ENCODE peak calls at places on chromosomes 5 and 9, in seven cellular contexts. H, J, W, T, F, G and R are unnamed samples.

GRCh38 chr5:44932922-44933585 is 124.3 kb downstream of the MRPS30 start:
- DNase-seq in H (no peak), J (no peak), W (no peak), T (no peak), F (no peak), G (no peak), R (no peak)

GRCh38 chr5:1330146-1330846 is 14.6 kb downstream of the CLPTM1L start:
- DNase-seq in H (no peak), J (no peak), W (no peak), T (no peak), F (no peak), G (no peak), R (no peak)

GRCh38 chr9:96818535-96818934 is 35.8 kb downstream of the ZNF782 start:
- DNase-seq in H (peak; percentile 20), J (no peak), W (no peak), T (no peak), F (no peak), G (no peak), R (no peak)

GRCh38 chr5:36359267-36359666 is 57.6 kb upstream of the RANBP3L start:
- DNase-seq in H (no peak), J (no peak), W (no peak), T (no peak), F (no peak), G (no peak), R (no peak)

GRCh38 chr9:13001989-13002580 is 227.3 kb downstream of the LURAP1L start:
- DNase-seq in H (no peak), J (no peak), W (no peak), T (no peak), F (no peak), G (no peak), R (no peak)

GRCh38 chr5:72325566-72326297 is 5.6 kb downstream of the PTCD2 start:
- DNase-seq in H (no peak), J (peak; percentile 73), W (no peak), T (no peak), F (no peak), G (peak; percentile 36), R (no peak)

GRCh38 chr5:118076490-118076889 is 911.9 kb downstream of the DTWD2 start:
- DNase-seq in H (no peak), J (no peak), W (no peak), T (no peak), F (no peak), G (no peak), R (no peak)

GRCh38 chr9:75451505-75451904 is 363.2 kb downstream of the OSTF1 start:
- DNase-seq in H (no peak), J (no peak), W (no peak), T (no peak), F (no peak), G (no peak), R (no peak)

GRCh38 chr9:133880851-133881634 is 111.1 kb downstream of the VAV2 start:
- DNase-seq in H (peak; percentile 8), J (no peak), W (no peak), T (no peak), F (no peak), G (no peak), R (no peak)

GRCh38 chr5:33153891-33154290 is 286.9 kb upstream of the TARS1 start:
- DNase-seq in H (no peak), J (peak; percentile 77), W (no peak), T (no peak), F (no peak), G (no peak), R (no peak)

GRCh38 chr9:133727277-133727875 is 10.8 kb downstream of the SARDH start:
- DNase-seq in H (no peak), J (no peak), W (no peak), T (no peak), F (no peak), G (no peak), R (peak; percentile 45)

GRCh38 chr5:178368278-178368677 is 135.7 kb upstream of the PHYKPL start:
- DNase-seq in H (no peak), J (no peak), W (no peak), T (no peak), F (no peak), G (no peak), R (no peak)

GRCh38 chr5:60488466-60489130 is 211.4 kb downstream of the DEPDC1B start:
- DNase-seq in H (no peak), J (no peak), W (no peak), T (no peak), F (no peak), G (no peak), R (no peak)

GRCh38 chr5:150299571-150300327 is 3.0 kb downstream of the ARSI start:
- DNase-seq in H (no peak), J (peak; percentile 67), W (no peak), T (no peak), F (no peak), G (no peak), R (peak; percentile 65)

GRCh38 chr9:88989961-88990570 is 1.2 kb upstream of the S1PR3 start:
- DNase-seq in H (no peak), J (no peak), W (no peak), T (no peak), F (no peak), G (no peak), R (peak; percentile 83)

GRCh38 chr5:143913008-143913752 is 101.2 kb downstream of the HMHB1 start:
- DNase-seq in H (no peak), J (peak; percentile 86), W (no peak), T (no peak), F (no peak), G (no peak), R (no peak)

GRCh38 chr9:126219717-126220116 is 106.9 kb upstream of the MVB12B start:
- DNase-seq in H (no peak), J (no peak), W (no peak), T (no peak), F (no peak), G (no peak), R (peak; percentile 58)

GRCh38 chr9:23674016-23674585 is 151.9 kb downstream of the ELAVL2 start:
- DNase-seq in H (no peak), J (no peak), W (no peak), T (no peak), F (no peak), G (no peak), R (no peak)

GRCh38 chr5:43432486-43433365 is 20.5 kb upstream of the CCL28 start:
- DNase-seq in H (peak; percentile 38), J (peak; percentile 69), W (no peak), T (no peak), F (no peak), G (no peak), R (peak; percentile 63)

GRCh38 chr9:75086443-75087278 is 1.3 kb downstream of the NMRK1 start:
- DNase-seq in H (no peak), J (no peak), W (no peak), T (peak; percentile 7), F (no peak), G (no peak), R (no peak)

GRCh38 chr5:154478224-154478565 is at the start of gene HAND1:
- DNase-seq in H (no peak), J (peak; percentile 58), W (no peak), T (no peak), F (no peak), G (no peak), R (peak; percentile 96)

GRCh38 chr9:108040783-108041182 is 551.2 kb upstream of the KLF4 start:
- DNase-seq in H (no peak), J (peak; percentile 73), W (no peak), T (no peak), F (no peak), G (no peak), R (no peak)

GRCh38 chr9:69009708-69010107 is 4.2 kb downstream of the PRKACG start:
- DNase-seq in H (no peak), J (no peak), W (no peak), T (no peak), F (no peak), G (no peak), R (peak; percentile 1)

GRCh38 chr9:93588641-93589609 is 12.5 kb downstream of the PHF2 start:
- DNase-seq in H (no peak), J (peak; percentile 29), W (no peak), T (no peak), F (no peak), G (no peak), R (peak; percentile 10)

GRCh38 chr5:61603211-61603908 is 271.3 kb downstream of the ZSWIM6 start:
- DNase-seq in H (no peak), J (peak; percentile 26), W (no peak), T (no peak), F (no peak), G (no peak), R (peak; percentile 63)

GRCh38 chr5:80254767-80255424 is 952 bp downstream of the SERINC5 start:
- DNase-seq in H (peak; percentile 48), J (peak; percentile 29), W (no peak), T (no peak), F (no peak), G (no peak), R (no peak)

GRCh38 chr9:95249986-95250385 is 67.5 kb downstream of the FANCC start:
- DNase-seq in H (no peak), J (no peak), W (no peak), T (no peak), F (no peak), G (no peak), R (no peak)

GRCh38 chr9:81819859-81820546 is 108.2 kb upstream of the SPATA31D4 start:
- DNase-seq in H (no peak), J (peak; percentile 58), W (no peak), T (no peak), F (no peak), G (no peak), R (peak; percentile 78)

GRCh38 chr5:164934039-164934438 is 1428.6 kb downstream of the MAT2B start:
- DNase-seq in H (no peak), J (no peak), W (no peak), T (no peak), F (no peak), G (no peak), R (peak; percentile 42)

GRCh38 chr9:92247296-92247695 is 46.2 kb downstream of the IARS1 start:
- DNase-seq in H (no peak), J (no peak), W (no peak), T (no peak), F (no peak), G (no peak), R (no peak)

GRCh38 chr9:37229882-37230482 is 109.6 kb downstream of the ZCCHC7 start:
- DNase-seq in H (no peak), J (peak; percentile 45), W (no peak), T (no peak), F (no peak), G (no peak), R (no peak)

GRCh38 chr5:135112008-135112670 is 78.1 kb upstream of the PITX1 start:
- DNase-seq in H (no peak), J (no peak), W (no peak), T (no peak), F (no peak), G (no peak), R (no peak)

GRCh38 chr9:97525451-97525850 is 24.0 kb downstream of the TMOD1 start:
- DNase-seq in H (no peak), J (peak; percentile 71), W (no peak), T (no peak), F (no peak), G (no peak), R (no peak)

GRCh38 chr9:131807131-131807990 is 67.5 kb upstream of the RAPGEF1 start:
- DNase-seq in H (no peak), J (no peak), W (no peak), T (no peak), F (no peak), G (no peak), R (peak; percentile 91)

GRCh38 chr5:67383451-67383850 is 186.9 kb upstream of the CD180 start:
- DNase-seq in H (no peak), J (no peak), W (no peak), T (no peak), F (no peak), G (no peak), R (no peak)

GRCh38 chr9:122179690-122180074 is 20.0 kb downstream of the MORN5 start:
- DNase-seq in H (no peak), J (peak; percentile 59), W (no peak), T (no peak), F (no peak), G (no peak), R (no peak)

GRCh38 chr9:76086521-76086920 is 196.0 kb downstream of the PCSK5 start:
- DNase-seq in H (no peak), J (no peak), W (no peak), T (no peak), F (no peak), G (no peak), R (no peak)